ENCODE peak calls at places on chromosomes 4 and X, in nine cellular contexts. W is H9; X is left cardiac atrium; P is ELF-1; K is SHP77; Z is activated CD4-positive, alpha-beta T cell treated with anti-CD3 and anti-CD28 coated beads, Interleukin-2, amount 10 ng/mL, durations not matched to agents 7 days and 5 days; R is cortex of kidney; D is brain microvascular endothelial cell; Y is KG1. O is an unnamed sample.

GRCh38 chr4:83231620-83232056 is 53.0 kb downstream of the COQ2 start:
- DNase-seq in W (no peak), P (no peak), R (no peak), Z (peak; percentile 75), D (no peak), Y (no peak), K (no peak), X (no peak), O (no peak)

GRCh38 chr4:158496030-158496741 is 25.5 kb upstream of the RXFP1 start:
- DNase-seq in W (peak; percentile 58), P (peak; percentile 53), X (peak; percentile 23), D (peak; percentile 8), Y (no peak), Z (peak; percentile 33), R (no peak), K (peak; percentile 2), O (no peak)

GRCh38 chrX:109533631-109534030 is 3.0 kb upstream of the NXT2 start:
- DNase-seq in Z (no peak), K (no peak), X (no peak), Y (no peak), P (no peak), D (peak; percentile 6), R (no peak), W (no peak), O (no peak)

GRCh38 chr4:174314770-174315169 is 31.1 kb downstream of the CEP44 start:
- DNase-seq in Y (no peak), K (no peak), P (peak; percentile 26), W (peak; percentile 44), X (no peak), Z (no peak), R (no peak), D (peak; percentile 42), O (no peak)

GRCh38 chr4:40325406-40326019 is 9.6 kb upstream of the CHRNA9 start:
- DNase-seq in P (no peak), D (peak; percentile 53), R (no peak), K (peak; percentile 36), Z (peak; percentile 80), Y (peak; percentile 46), W (no peak), X (peak; percentile 33), O (peak; percentile 48)

GRCh38 chrX:22313757-22314156 is 41.0 kb downstream of the CBLL2 start:
- DNase-seq in D (no peak), Y (no peak), X (no peak), K (no peak), P (no peak), W (no peak), R (no peak), Z (no peak), O (no peak)

GRCh38 chrX:68901512-68901911 is 72.7 kb downstream of the EFNB1 start:
- DNase-seq in K (no peak), Y (no peak), P (peak; percentile 67), R (no peak), W (no peak), Z (no peak), D (no peak), X (no peak), O (no peak)

GRCh38 chr4:29578329-29578728 is 1141.8 kb upstream of the PCDH7 start:
- DNase-seq in W (no peak), P (no peak), X (no peak), Y (no peak), R (no peak), D (no peak), K (peak; percentile 77), Z (no peak), O (no peak)

GRCh38 chr4:127240721-127241120 is 392.0 kb upstream of the INTU start:
- DNase-seq in Z (no peak), X (no peak), R (no peak), P (no peak), W (no peak), D (no peak), K (no peak), Y (no peak), O (no peak)

GRCh38 chr4:53775381-53775780 is 184.1 kb upstream of the LNX1 start:
- DNase-seq in D (no peak), R (no peak), W (no peak), K (no peak), Z (no peak), Y (no peak), X (no peak), P (no peak), O (no peak)

O was measured in LNCaP clone FGC.